ENCODE peak calls at places on chromosomes 13 and 19, in five cellular contexts. J is GM23248, G is substantia nigra, E is NCI-H226, A is cerebellar cortex. B is an unnamed sample.

GRCh38 chr19:50311723-50312635 is 17.2 kb downstream of the KCNC3 start:
- DNase-seq in G (no peak), J (peak), E (peak), A (peak), B (no peak)

GRCh38 chr19:518292-519231 is 11.3 kb downstream of the TPGS1 start:
- DNase-seq in A (no peak), E (no peak), J (no peak), G (no peak), B (no peak)

GRCh38 chr13:40993987-40994386 is 25.1 kb downstream of the ELF1 start:
- DNase-seq in G (no peak), E (no peak), J (no peak), A (no peak), B (no peak)

GRCh38 chr13:50685491-50685890 is 158.0 kb downstream of the DLEU7 start:
- DNase-seq in A (peak), J (peak), G (peak), E (no peak), B (peak)

GRCh38 chr19:38013913-38014575 is 107.0 kb downstream of the SIPA1L3 start:
- DNase-seq in G (peak), J (no peak), A (no peak), E (no peak), B (no peak)

GRCh38 chr19:15812059-15812722 is 3.3 kb downstream of the OR10H1 start:
- DNase-seq in G (no peak), E (no peak), J (no peak), A (no peak), B (no peak)

GRCh38 chr19:17264641-17264979 is at the start of gene USHBP1:
- DNase-seq in J (no peak), A (no peak), G (no peak), E (no peak), B (no peak)

GRCh38 chr13:113437408-113438010 is 15.8 kb downstream of the ADPRHL1 start:
- DNase-seq in J (peak), E (no peak), A (no peak), G (no peak), B (no peak)

GRCh38 chr19:16319466-16319865 is 5.2 kb upstream of the KLF2 start:
- DNase-seq in G (no peak), J (peak), E (no peak), A (no peak), B (peak)

GRCh38 chr19:27772059-27772458 is 1440.9 kb downstream of the UQCRFS1 start:
- DNase-seq in G (no peak), J (no peak), E (no peak), A (no peak), B (no peak)

GRCh38 chr19:3982701-3983541 is 2.3 kb downstream of the EEF2 start:
- DNase-seq in A (no peak), J (peak), E (peak), G (no peak), B (peak)

GRCh38 chr13:29907670-29908069 is 57.3 kb upstream of the UBL3 start:
- DNase-seq in A (no peak), G (no peak), J (peak), E (no peak), B (no peak)

GRCh38 chr19:8393871-8394250 is 3.7 kb downstream of the RAB11B start:
- DNase-seq in E (no peak), G (peak), J (no peak), A (no peak), B (no peak)

GRCh38 chr13:26561636-26562537 is 4.4 kb downstream of the WASF3 start:
- DNase-seq in J (peak), A (no peak), G (no peak), E (peak), B (peak)

GRCh38 chr13:50323440-50324070 is 308.3 kb downstream of the KCNRG start:
- DNase-seq in A (no peak), J (peak), G (no peak), E (peak), B (peak)

GRCh38 chr13:36130168-36130541 is 1.0 kb downstream of the DCLK1 start:
- DNase-seq in E (no peak), A (no peak), G (no peak), J (no peak), B (no peak)

GRCh38 chr19:6086081-6086858 is 24.0 kb downstream of the RFX2 start:
- DNase-seq in E (peak), G (no peak), J (peak), A (no peak), B (peak)

GRCh38 chr13:27466513-27466912 is 16.1 kb upstream of the MTIF3 start:
- DNase-seq in E (no peak), J (no peak), G (no peak), A (peak), B (no peak)

GRCh38 chr13:110347535-110348308 is 40.6 kb downstream of the COL4A2 start:
- DNase-seq in E (peak), G (no peak), J (peak), A (no peak), B (peak)

GRCh38 chr13:72970301-72970880 is 88.4 kb upstream of the KLF5 start:
- DNase-seq in J (no peak), A (no peak), E (no peak), G (no peak), B (no peak)

GRCh38 chr13:33524086-33524485 is 238.5 kb upstream of the STARD13 start:
- DNase-seq in A (no peak), J (peak), E (peak), G (no peak), B (peak)

GRCh38 chr19:39310558-39311311 is 9.9 kb downstream of the LRFN1 start:
- DNase-seq in E (no peak), A (peak), J (peak), G (no peak), B (no peak)

GRCh38 chr13:80586356-80586755 is 245.4 kb upstream of the SPRY2 start:
- DNase-seq in E (no peak), J (peak), A (no peak), G (no peak), B (no peak)

GRCh38 chr19:14156122-14156521 is 19.7 kb upstream of the ASF1B start:
- DNase-seq in G (no peak), E (no peak), A (no peak), J (no peak), B (no peak)

B was measured in fibroblast of lung.